ENCODE peak calls at places on chromosomes 4 and X, in nine cellular contexts. T, X, L, R, Y, V, P, O and G are unnamed samples.

GRCh38 chr4:88938138-88938537 is 118.8 kb downstream of the FAM13A start:
- DNase-seq in P (no peak), Y (no peak), V (no peak), O (no peak), T (no peak), R (no peak), L (no peak), X (no peak), G (no peak)

GRCh38 chr4:185811509-185812364 is at the start of gene SORBS2:
- DNase-seq in X (no peak), R (peak; percentile 80), V (peak; percentile 79), L (peak; percentile 92), T (peak; percentile 73), O (no peak), P (peak; percentile 18), Y (peak; percentile 87), G (no peak)

GRCh38 chrX:10239611-10240064 is 82.9 kb downstream of the CLCN4 start:
- DNase-seq in V (no peak), Y (no peak), X (no peak), O (no peak), P (no peak), T (peak; percentile 68), L (no peak), R (no peak), G (no peak)

GRCh38 chr4:97582890-97583289 is 560.4 kb downstream of the STPG2 start:
- DNase-seq in T (no peak), Y (no peak), O (no peak), R (no peak), X (no peak), V (no peak), L (no peak), P (no peak), G (no peak)

GRCh38 chr4:96766359-96766758 is 926.5 kb downstream of the PDHA2 start:
- DNase-seq in Y (no peak), T (no peak), O (no peak), L (no peak), R (no peak), V (no peak), X (no peak), P (no peak), G (no peak)

GRCh38 chrX:28920554-28920953 is 333.3 kb downstream of the IL1RAPL1 start:
- DNase-seq in Y (no peak), V (no peak), O (no peak), P (no peak), X (no peak), T (no peak), L (no peak), R (no peak), G (no peak)

GRCh38 chr4:10066704-10067651 is 45.7 kb upstream of the SLC2A9 start:
- DNase-seq in R (no peak), O (no peak), X (no peak), V (no peak), L (no peak), P (no peak), Y (no peak), T (no peak), G (no peak)

GRCh38 chr4:101321481-101322042 is 25.8 kb downstream of the PPP3CA start:
- DNase-seq in P (no peak), L (no peak), Y (no peak), V (no peak), X (no peak), T (no peak), R (no peak), O (no peak), G (no peak)

GRCh38 chr4:16745009-16745408 is 153.4 kb downstream of the LDB2 start:
- DNase-seq in R (peak; percentile 23), Y (peak; percentile 23), P (no peak), T (peak; percentile 73), L (no peak), V (no peak), O (no peak), X (peak; percentile 62), G (no peak)

GRCh38 chr4:78162821-78163220 is 105.7 kb downstream of the FRAS1 start:
- DNase-seq in P (no peak), Y (no peak), V (no peak), O (no peak), R (no peak), T (no peak), X (no peak), L (no peak), G (no peak)

GRCh38 chr4:105357258-105357657 is 116.6 kb downstream of the PPA2 start:
- DNase-seq in L (no peak), O (no peak), R (no peak), V (no peak), T (no peak), P (no peak), X (no peak), Y (no peak), G (no peak)

GRCh38 chrX:22959204-22959920 is 40.4 kb upstream of the DDX53 start:
- DNase-seq in P (no peak), T (no peak), X (no peak), O (no peak), L (no peak), Y (no peak), V (no peak), R (no peak), G (no peak)

GRCh38 chrX:128992107-128992971 is 531.0 kb downstream of the SMARCA1 start:
- DNase-seq in O (no peak), R (no peak), P (no peak), L (no peak), V (no peak), Y (no peak), T (no peak), X (no peak), G (no peak)

GRCh38 chrX:40468033-40468979 is 112.5 kb upstream of the ATP6AP2 start:
- DNase-seq in O (peak; percentile 31), Y (peak; percentile 81), V (peak; percentile 66), L (peak; percentile 48), T (peak; percentile 75), P (peak; percentile 16), X (no peak), R (peak; percentile 73), G (no peak)

GRCh38 chr4:77156912-77157858 is at the start of gene CCNG2:
- DNase-seq in R (peak; percentile 93), P (peak; percentile 77), O (peak; percentile 59), T (peak; percentile 94), Y (peak; percentile 87), X (peak; percentile 94), V (peak; percentile 90), L (peak; percentile 99), G (peak; percentile 83)

GRCh38 chrX:119762718-119763117 is 4.3 kb downstream of the SOWAHD start:
- DNase-seq in T (no peak), X (no peak), Y (no peak), R (no peak), P (no peak), O (no peak), V (no peak), L (no peak), G (no peak)

GRCh38 chrX:46712733-46713132 is 46.2 kb downstream of the SLC9A7 start:
- DNase-seq in P (no peak), Y (no peak), T (no peak), V (no peak), R (no peak), O (no peak), X (no peak), L (peak; percentile 41), G (no peak)

GRCh38 chr4:128346054-128346716 is 58.6 kb upstream of the PGRMC2 start:
- DNase-seq in T (no peak), X (no peak), Y (no peak), O (no peak), P (no peak), L (no peak), V (no peak), R (no peak), G (no peak)

GRCh38 chr4:90209922-90210321 is 82.7 kb downstream of the CCSER1 start:
- DNase-seq in P (no peak), T (no peak), X (no peak), R (no peak), Y (no peak), V (no peak), O (no peak), L (no peak), G (no peak)

GRCh38 chrX:51459125-51459524 is 37.3 kb downstream of the NUDT11 start:
- DNase-seq in T (no peak), V (no peak), P (no peak), X (no peak), R (peak; percentile 28), L (peak; percentile 54), Y (no peak), O (peak; percentile 8), G (no peak)

GRCh38 chr4:385934-386707 is 48.5 kb downstream of the ZNF141 start:
- DNase-seq in L (no peak), V (no peak), X (no peak), P (no peak), Y (no peak), O (no peak), T (no peak), R (peak; percentile 83), G (no peak)
- H3K9me3 ChIP-seq in L (peaks cover 62% of the 10 kb centered on the region), V (peaks cover 71% of the 10 kb centered on the region), X (peaks cover 67% of the 10 kb centered on the region), P (peaks cover 100% of the 10 kb centered on the region), Y (no peaks in the 10 kb centered on the region), O (peaks cover 23% of the 10 kb centered on the region), T (peaks cover 45% of the 10 kb centered on the region), R (no peaks in the 10 kb centered on the region), G (peaks cover 90% of the 10 kb centered on the region)

DNA sequence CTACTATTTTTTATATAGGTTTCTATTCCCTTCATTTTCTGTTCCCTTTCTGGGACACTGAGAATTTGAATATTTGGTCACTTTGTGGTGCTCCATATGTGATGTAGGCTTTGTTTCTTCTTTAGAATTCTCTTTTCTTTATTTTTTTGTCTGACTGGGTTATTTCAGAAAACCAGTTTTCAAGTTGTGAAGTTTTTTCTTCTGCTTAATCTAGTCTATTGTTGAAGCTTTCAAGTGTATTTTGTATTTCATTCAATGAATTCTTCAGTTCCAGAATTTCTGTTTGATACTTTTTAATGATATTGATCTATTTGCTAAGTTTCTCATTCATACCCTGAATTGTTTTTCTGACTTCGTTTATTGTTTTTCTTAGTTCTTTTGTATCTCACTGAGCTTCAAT is 96.2 kb upstream of the HAND2 start:
- DNase-seq in P (no peak), V (no peak), O (no peak), T (no peak), R (no peak), L (peak; percentile 10), Y (no peak), X (no peak), G (no peak)
- H3K9me3 ChIP-seq in P (peaks cover 60% of the 10 kb centered on the region), V (peaks cover 6% of the 10 kb centered on the region), O (no peaks in the 10 kb centered on the region), T (peaks cover 13% of the 10 kb centered on the region), R (no peaks in the 10 kb centered on the region), L (no peaks in the 10 kb centered on the region), Y (no peaks in the 10 kb centered on the region), X (peaks cover 10% of the 10 kb centered on the region), G (peaks cover 7% of the 10 kb centered on the region)

GRCh38 chr4:113732-114131 is 10.6 kb upstream of the ZNF718 start:
- DNase-seq in R (no peak), Y (no peak), X (no peak), T (no peak), L (no peak), V (no peak), P (no peak), O (no peak), G (no peak)
- H3K9me3 ChIP-seq in R (no peaks in the 10 kb centered on the region), Y (no peaks in the 10 kb centered on the region), X (no peaks in the 10 kb centered on the region), T (no peaks in the 10 kb centered on the region), L (no peaks in the 10 kb centered on the region), V (no peaks in the 10 kb centered on the region), P (no peaks in the 10 kb centered on the region), O (no peaks in the 10 kb centered on the region), G (peaks cover 15% of the 10 kb centered on the region)

GRCh38 chr4:138579146-138579545 is 337.0 kb upstream of the SLC7A11 start:
- DNase-seq in R (no peak), X (no peak), Y (no peak), V (no peak), T (no peak), P (no peak), L (no peak), O (no peak), G (no peak)
- H3K9me3 ChIP-seq in R (no peaks in the 10 kb centered on the region), X (peaks cover 16% of the 10 kb centered on the region), Y (no peaks in the 10 kb centered on the region), V (peaks cover 9% of the 10 kb centered on the region), T (peaks cover 5% of the 10 kb centered on the region), P (peaks cover 55% of the 10 kb centered on the region), L (no peaks in the 10 kb centered on the region), O (no peaks in the 10 kb centered on the region), G (peaks cover 12% of the 10 kb centered on the region)